ENCODE peak calls at places on chromosomes 13 and 19, in ten cellular contexts. One of them, this sample, is unnamed.
A peak's percentile ranks its signal among the peaks of the same experiment; 100 is the strongest.

GRCh38 chr19:15187026-15188007 is 13.5 kb downstream of the NOTCH3 start:
- DNase-seq in cardiac fibroblast: peak; percentile 54
- DNase-seq in neural progenitor cell: no peak
- DNase-seq in left ventricle myocardium inferior: no peak
- DNase-seq in neural crest cell: no peak
- DNase-seq in fibroblast of lung: no peak
- DNase-seq in BE2C: peak; percentile 44
- DNase-seq in HCT116: no peak
- DNase-seq in upper lobe of right lung: no peak
- DNase-seq in brain microvascular endothelial cell: no peak
- DNase-seq in this sample: no peak

GRCh38 chr13:101576452-101576851 is 124.0 kb downstream of the ITGBL1 start:
- DNase-seq in cardiac fibroblast: peak; percentile 78
- DNase-seq in neural progenitor cell: no peak
- DNase-seq in left ventricle myocardium inferior: no peak
- DNase-seq in neural crest cell: no peak
- DNase-seq in fibroblast of lung: peak; percentile 61
- DNase-seq in BE2C: no peak
- DNase-seq in HCT116: no peak
- DNase-seq in upper lobe of right lung: no peak
- DNase-seq in brain microvascular endothelial cell: peak; percentile 26
- DNase-seq in this sample: no peak

GRCh38 chr13:27797228-27797624 is 4.9 kb downstream of the GSX1 start:
- DNase-seq in cardiac fibroblast: peak; percentile 22
- DNase-seq in neural progenitor cell: peak; percentile 90
- DNase-seq in left ventricle myocardium inferior: no peak
- DNase-seq in neural crest cell: peak; percentile 53
- DNase-seq in fibroblast of lung: peak; percentile 15
- DNase-seq in BE2C: peak; percentile 34
- DNase-seq in HCT116: no peak
- DNase-seq in upper lobe of right lung: no peak
- DNase-seq in brain microvascular endothelial cell: peak; percentile 5
- DNase-seq in this sample: peak; percentile 43

GRCh38 chr19:48445256-48445605 is 552 bp upstream of the GRWD1 start:
- DNase-seq in cardiac fibroblast: peak; percentile 94
- DNase-seq in neural progenitor cell: peak; percentile 83
- DNase-seq in left ventricle myocardium inferior: no peak
- DNase-seq in neural crest cell: no peak
- DNase-seq in fibroblast of lung: peak; percentile 93
- DNase-seq in BE2C: peak; percentile 69
- DNase-seq in HCT116: peak; percentile 77
- DNase-seq in upper lobe of right lung: no peak
- DNase-seq in brain microvascular endothelial cell: peak; percentile 92
- DNase-seq in this sample: no peak

GRCh38 chr13:77915676-77916075 is 3.0 kb downstream of the EDNRB start:
- DNase-seq in cardiac fibroblast: no peak
- DNase-seq in neural progenitor cell: no peak
- DNase-seq in left ventricle myocardium inferior: no peak
- DNase-seq in neural crest cell: no peak
- DNase-seq in fibroblast of lung: no peak
- DNase-seq in BE2C: no peak
- DNase-seq in HCT116: no peak
- DNase-seq in upper lobe of right lung: no peak
- DNase-seq in brain microvascular endothelial cell: no peak
- DNase-seq in this sample: no peak

GRCh38 chr19:6503407-6504201 is 1.5 kb upstream of the TUBB4A start:
- DNase-seq in cardiac fibroblast: no peak
- DNase-seq in neural progenitor cell: no peak
- DNase-seq in left ventricle myocardium inferior: peak; percentile 31
- DNase-seq in neural crest cell: no peak
- DNase-seq in fibroblast of lung: no peak
- DNase-seq in BE2C: no peak
- DNase-seq in HCT116: no peak
- DNase-seq in upper lobe of right lung: no peak
- DNase-seq in brain microvascular endothelial cell: no peak
- DNase-seq in this sample: no peak

GRCh38 chr13:27953671-27954405 is 15.3 kb downstream of the CDX2 start:
- DNase-seq in cardiac fibroblast: peak; percentile 52
- DNase-seq in neural progenitor cell: peak; percentile 95
- DNase-seq in left ventricle myocardium inferior: peak; percentile 68
- DNase-seq in neural crest cell: peak; percentile 86
- DNase-seq in fibroblast of lung: peak; percentile 47
- DNase-seq in BE2C: peak; percentile 88
- DNase-seq in HCT116: peak; percentile 54
- DNase-seq in upper lobe of right lung: peak; percentile 91
- DNase-seq in brain microvascular endothelial cell: peak; percentile 23
- DNase-seq in this sample: peak; percentile 88

GRCh38 chr13:20412761-20413355 is 112.8 kb downstream of the CRYL1 start:
- DNase-seq in cardiac fibroblast: peak; percentile 14
- DNase-seq in neural progenitor cell: no peak
- DNase-seq in left ventricle myocardium inferior: no peak
- DNase-seq in neural crest cell: no peak
- DNase-seq in fibroblast of lung: peak; percentile 47
- DNase-seq in BE2C: no peak
- DNase-seq in HCT116: no peak
- DNase-seq in upper lobe of right lung: no peak
- DNase-seq in brain microvascular endothelial cell: no peak
- DNase-seq in this sample: no peak

GRCh38 chr19:31160346-31160926 is 188.8 kb downstream of the TSHZ3 start:
- DNase-seq in cardiac fibroblast: no peak
- DNase-seq in neural progenitor cell: no peak
- DNase-seq in left ventricle myocardium inferior: no peak
- DNase-seq in neural crest cell: no peak
- DNase-seq in fibroblast of lung: peak; percentile 65
- DNase-seq in BE2C: no peak
- DNase-seq in HCT116: no peak
- DNase-seq in upper lobe of right lung: no peak
- DNase-seq in brain microvascular endothelial cell: peak; percentile 30
- DNase-seq in this sample: no peak

GRCh38 chr19:7550169-7550770 is 14.8 kb downstream of the PNPLA6 start:
- DNase-seq in cardiac fibroblast: no peak
- DNase-seq in neural progenitor cell: no peak
- DNase-seq in left ventricle myocardium inferior: no peak
- DNase-seq in neural crest cell: no peak
- DNase-seq in fibroblast of lung: no peak
- DNase-seq in BE2C: no peak
- DNase-seq in HCT116: no peak
- DNase-seq in upper lobe of right lung: peak; percentile 68
- DNase-seq in brain microvascular endothelial cell: no peak
- DNase-seq in this sample: no peak

GRCh38 chr13:23547000-23547590 is 23.1 kb upstream of the TNFRSF19 start:
- DNase-seq in cardiac fibroblast: peak; percentile 29
- DNase-seq in neural progenitor cell: peak; percentile 40
- DNase-seq in left ventricle myocardium inferior: peak; percentile 62
- DNase-seq in neural crest cell: no peak
- DNase-seq in fibroblast of lung: peak; percentile 51
- DNase-seq in BE2C: peak; percentile 31
- DNase-seq in HCT116: no peak
- DNase-seq in upper lobe of right lung: no peak
- DNase-seq in brain microvascular endothelial cell: no peak
- DNase-seq in this sample: no peak

GRCh38 chr19:35216026-35216832 is 12.3 kb downstream of the FAM187B start:
- DNase-seq in cardiac fibroblast: peak; percentile 12
- DNase-seq in neural progenitor cell: no peak
- DNase-seq in left ventricle myocardium inferior: no peak
- DNase-seq in neural crest cell: no peak
- DNase-seq in fibroblast of lung: no peak
- DNase-seq in BE2C: no peak
- DNase-seq in HCT116: no peak
- DNase-seq in upper lobe of right lung: peak; percentile 43
- DNase-seq in brain microvascular endothelial cell: no peak
- DNase-seq in this sample: no peak

GRCh38 chr19:46068345-46069258 is 27.8 kb upstream of the IGFL4 start:
- DNase-seq in cardiac fibroblast: peak; percentile 93
- DNase-seq in neural progenitor cell: no peak
- DNase-seq in left ventricle myocardium inferior: no peak
- DNase-seq in neural crest cell: no peak
- DNase-seq in fibroblast of lung: peak; percentile 95
- DNase-seq in BE2C: no peak
- DNase-seq in HCT116: peak; percentile 89
- DNase-seq in upper lobe of right lung: no peak
- DNase-seq in brain microvascular endothelial cell: peak; percentile 78
- DNase-seq in this sample: no peak

GRCh38 chr19:29564574-29565005 is 38.8 kb downstream of the VSTM2B start:
- DNase-seq in cardiac fibroblast: no peak
- DNase-seq in neural progenitor cell: no peak
- DNase-seq in left ventricle myocardium inferior: no peak
- DNase-seq in neural crest cell: no peak
- DNase-seq in fibroblast of lung: no peak
- DNase-seq in BE2C: no peak
- DNase-seq in HCT116: no peak
- DNase-seq in upper lobe of right lung: no peak
- DNase-seq in brain microvascular endothelial cell: no peak
- DNase-seq in this sample: no peak

GRCh38 chr19:3163943-3164342 is 14.6 kb upstream of the S1PR4 start:
- DNase-seq in cardiac fibroblast: no peak
- DNase-seq in neural progenitor cell: no peak
- DNase-seq in left ventricle myocardium inferior: no peak
- DNase-seq in neural crest cell: no peak
- DNase-seq in fibroblast of lung: no peak
- DNase-seq in BE2C: no peak
- DNase-seq in HCT116: no peak
- DNase-seq in upper lobe of right lung: no peak
- DNase-seq in brain microvascular endothelial cell: no peak
- DNase-seq in this sample: no peak
- TF ChIP-seq CTCF in cardiac fibroblast: no peak
- TF ChIP-seq CTCF in neural progenitor cell: no peak
- TF ChIP-seq CTCF in left ventricle myocardium inferior: no peak
- TF ChIP-seq CTCF in neural crest cell: no peak
- TF ChIP-seq CTCF in fibroblast of lung: no peak
- TF ChIP-seq CTCF in BE2C: no peak
- TF ChIP-seq CTCF in HCT116: no peak
- TF ChIP-seq CTCF in upper lobe of right lung: no peak
- TF ChIP-seq CTCF in brain microvascular endothelial cell: no peak
- TF ChIP-seq CTCF in this sample: no peak

DNA sequence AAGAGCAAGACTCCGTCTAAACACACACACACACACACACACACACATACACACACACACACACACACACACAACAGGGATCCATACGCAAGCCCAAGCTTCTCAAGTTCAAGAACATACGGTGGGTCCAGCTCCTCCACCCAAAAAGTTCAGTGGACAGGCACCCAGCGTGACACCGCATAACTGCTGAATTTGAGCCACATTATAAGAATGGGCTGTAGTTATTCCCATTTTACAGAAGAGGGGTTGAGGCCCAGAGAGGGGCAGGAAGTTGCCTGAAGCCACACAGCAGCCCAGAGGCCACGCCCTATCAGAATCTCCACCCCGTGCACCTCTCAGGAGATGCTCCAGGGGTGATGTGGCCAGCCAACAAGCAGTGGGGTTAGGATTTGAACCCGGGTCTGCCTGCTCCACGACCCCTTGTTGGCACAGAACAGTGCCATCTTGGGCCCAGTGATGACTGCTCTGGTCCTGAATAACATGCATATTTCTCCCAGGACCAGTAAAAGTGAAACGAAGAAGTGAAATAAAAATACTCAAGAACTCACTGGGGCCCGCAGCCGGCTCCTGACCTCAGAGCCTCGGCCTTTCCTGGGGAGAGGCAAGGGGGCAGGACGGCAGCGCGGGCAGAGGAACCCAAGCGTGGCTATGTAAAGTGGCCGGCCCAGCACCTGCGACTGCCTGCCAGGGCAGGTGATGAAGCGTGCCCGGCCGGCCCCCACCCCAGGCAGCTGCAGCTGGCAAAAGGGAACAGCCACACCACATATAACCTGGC is 61.9 kb downstream of the AP1M1 start:
- DNase-seq in cardiac fibroblast: no peak
- DNase-seq in neural progenitor cell: no peak
- DNase-seq in left ventricle myocardium inferior: no peak
- DNase-seq in neural crest cell: no peak
- DNase-seq in fibroblast of lung: no peak
- DNase-seq in BE2C: no peak
- DNase-seq in HCT116: no peak
- DNase-seq in upper lobe of right lung: no peak
- DNase-seq in brain microvascular endothelial cell: no peak
- DNase-seq in this sample: no peak
- TF ChIP-seq CTCF in cardiac fibroblast: no peak
- TF ChIP-seq CTCF in neural progenitor cell: no peak
- TF ChIP-seq CTCF in left ventricle myocardium inferior: no peak
- TF ChIP-seq CTCF in neural crest cell: no peak
- TF ChIP-seq CTCF in fibroblast of lung: no peak
- TF ChIP-seq CTCF in BE2C: no peak
- TF ChIP-seq CTCF in HCT116: no peak
- TF ChIP-seq CTCF in upper lobe of right lung: no peak
- TF ChIP-seq CTCF in brain microvascular endothelial cell: no peak
- TF ChIP-seq CTCF in this sample: no peak

GRCh38 chr19:22332924-22333323 is 46.7 kb downstream of the ZNF729 start:
- DNase-seq in cardiac fibroblast: peak; percentile 14
- DNase-seq in neural progenitor cell: no peak
- DNase-seq in left ventricle myocardium inferior: no peak
- DNase-seq in neural crest cell: no peak
- DNase-seq in fibroblast of lung: peak; percentile 9
- DNase-seq in BE2C: no peak
- DNase-seq in HCT116: no peak
- DNase-seq in upper lobe of right lung: no peak
- DNase-seq in brain microvascular endothelial cell: peak; percentile 0
- DNase-seq in this sample: no peak
- TF ChIP-seq CTCF in cardiac fibroblast: no peak
- TF ChIP-seq CTCF in neural progenitor cell: no peak
- TF ChIP-seq CTCF in left ventricle myocardium inferior: no peak
- TF ChIP-seq CTCF in neural crest cell: no peak
- TF ChIP-seq CTCF in fibroblast of lung: no peak
- TF ChIP-seq CTCF in BE2C: no peak
- TF ChIP-seq CTCF in HCT116: no peak
- TF ChIP-seq CTCF in upper lobe of right lung: no peak
- TF ChIP-seq CTCF in brain microvascular endothelial cell: no peak
- TF ChIP-seq CTCF in this sample: no peak

GRCh38 chr13:43785681-43786471 is 896 bp downstream of the ENOX1 start:
- DNase-seq in cardiac fibroblast: peak; percentile 82
- DNase-seq in neural progenitor cell: peak; percentile 77
- DNase-seq in left ventricle myocardium inferior: peak; percentile 87
- DNase-seq in neural crest cell: peak; percentile 48
- DNase-seq in fibroblast of lung: peak; percentile 62
- DNase-seq in BE2C: peak; percentile 87
- DNase-seq in HCT116: no peak
- DNase-seq in upper lobe of right lung: peak; percentile 70
- DNase-seq in brain microvascular endothelial cell: peak; percentile 73
- DNase-seq in this sample: peak; percentile 59

GRCh38 chr13:43787518-43787891 is 733 bp upstream of the ENOX1 start:
- DNase-seq in cardiac fibroblast: peak; percentile 21
- DNase-seq in neural progenitor cell: peak; percentile 13
- DNase-seq in left ventricle myocardium inferior: no peak
- DNase-seq in neural crest cell: no peak
- DNase-seq in fibroblast of lung: no peak
- DNase-seq in BE2C: peak; percentile 16
- DNase-seq in HCT116: no peak
- DNase-seq in upper lobe of right lung: no peak
- DNase-seq in brain microvascular endothelial cell: no peak
- DNase-seq in this sample: no peak

GRCh38 chr13:43786472-43786765 is 353 bp downstream of the ENOX1 start:
- DNase-seq in cardiac fibroblast: no peak
- DNase-seq in neural progenitor cell: no peak
- DNase-seq in left ventricle myocardium inferior: no peak
- DNase-seq in neural crest cell: no peak
- DNase-seq in fibroblast of lung: no peak
- DNase-seq in BE2C: no peak
- DNase-seq in HCT116: no peak
- DNase-seq in upper lobe of right lung: no peak
- DNase-seq in brain microvascular endothelial cell: no peak
- DNase-seq in this sample: no peak

GRCh38 chr13:43787998-43788397 is 1.2 kb upstream of the ENOX1 start:
- DNase-seq in cardiac fibroblast: peak; percentile 84
- DNase-seq in neural progenitor cell: peak; percentile 42
- DNase-seq in left ventricle myocardium inferior: no peak
- DNase-seq in neural crest cell: peak; percentile 40
- DNase-seq in fibroblast of lung: peak; percentile 39
- DNase-seq in BE2C: peak; percentile 67
- DNase-seq in HCT116: peak; percentile 18
- DNase-seq in upper lobe of right lung: no peak
- DNase-seq in brain microvascular endothelial cell: peak; percentile 65
- DNase-seq in this sample: no peak

GRCh38 chr13:43786766-43787517 is at the start of gene ENOX1:
- DNase-seq in cardiac fibroblast: peak; percentile 81
- DNase-seq in neural progenitor cell: peak; percentile 88
- DNase-seq in left ventricle myocardium inferior: peak; percentile 77
- DNase-seq in neural crest cell: peak; percentile 56
- DNase-seq in fibroblast of lung: peak; percentile 72
- DNase-seq in BE2C: peak; percentile 90
- DNase-seq in HCT116: peak; percentile 34
- DNase-seq in upper lobe of right lung: peak; percentile 69
- DNase-seq in brain microvascular endothelial cell: peak; percentile 48
- DNase-seq in this sample: peak; percentile 46
- TF ChIP-seq CTCF in cardiac fibroblast: peak; percentile 33
- TF ChIP-seq CTCF in neural progenitor cell: peak; percentile 25
- TF ChIP-seq CTCF in left ventricle myocardium inferior: peak; percentile 47
- TF ChIP-seq CTCF in neural crest cell: peak; percentile 37
- TF ChIP-seq CTCF in fibroblast of lung: no peak
- TF ChIP-seq CTCF in BE2C: peak; percentile 36
- TF ChIP-seq CTCF in HCT116: no peak
- TF ChIP-seq CTCF in upper lobe of right lung: no peak
- TF ChIP-seq CTCF in brain microvascular endothelial cell: no peak
- TF ChIP-seq CTCF in this sample: no peak

This sample was measured in progenitor cell of endocrine pancreas.